ENCODE peak calls at places on chromosomes 6 and 20, in four cellular contexts. K is epithelial cell of esophagus, S is psoas muscle, W is astrocyte of the spinal cord. Q is an unnamed sample.

GRCh38 chr6:138287144-138287955 is 69.1 kb upstream of the PBOV1 start:
- DNase-seq in S (no peak), K (peak), W (peak), Q (peak)

GRCh38 chr6:97401533-97401932 is 118.5 kb upstream of the MMS22L start:
- DNase-seq in S (no peak), K (peak), W (peak), Q (peak)

GRCh38 chr20:51923611-51924010 is 121.3 kb upstream of the SALL4 start:
- DNase-seq in K (peak), W (no peak), S (no peak), Q (no peak)

GRCh38 chr6:16670183-16670582 is 91.1 kb downstream of the ATXN1 start:
- DNase-seq in S (peak), K (no peak), W (no peak), Q (no peak)

GRCh38 chr6:142913511-142914047 is 31.4 kb downstream of the HIVEP2 start:
- DNase-seq in S (no peak), W (no peak), K (no peak), Q (no peak)

GRCh38 chr6:142353690-142354089 is 51.9 kb downstream of the ADGRG6 start:
- DNase-seq in K (no peak), W (no peak), S (no peak), Q (no peak)

GRCh38 chr20:36847009-36847709 is 28.8 kb upstream of the TLDC2 start:
- DNase-seq in K (peak), W (peak), S (peak), Q (peak)

GRCh38 chr20:7695622-7696021 is 244.6 kb downstream of the HAO1 start:
- DNase-seq in K (peak), W (peak), S (no peak), Q (peak)

GRCh38 chr20:32396656-32397160 is 38.6 kb downstream of the ASXL1 start:
- DNase-seq in K (no peak), W (no peak), S (no peak), Q (no peak)

GRCh38 chr20:47686545-47686944 is 98.7 kb downstream of the SULF2 start:
- DNase-seq in K (no peak), S (peak), W (peak), Q (no peak)

GRCh38 chr6:89842228-89842627 is 12.5 kb downstream of the CASP8AP2 start:
- DNase-seq in W (no peak), K (peak), S (no peak), Q (no peak)

GRCh38 chr20:10020937-10021336 is 13.8 kb upstream of the ANKEF1 start:
- DNase-seq in S (no peak), W (no peak), K (no peak), Q (no peak)

GRCh38 chr6:3226422-3227362 is 761 bp downstream of the TUBB2B start:
- DNase-seq in S (peak), K (no peak), W (no peak), Q (no peak)

GRCh38 chr20:53773792-53774371 is 180.2 kb upstream of the ZNF217 start:
- DNase-seq in K (peak), S (no peak), W (peak), Q (peak)

GRCh38 chr20:43694763-43695162 is 27.8 kb downstream of the MYBL2 start:
- DNase-seq in S (no peak), K (no peak), W (no peak), Q (no peak)

GRCh38 chr6:134003542-134003951 is 48.9 kb downstream of the SLC2A12 start:
- DNase-seq in K (no peak), W (peak), S (no peak), Q (no peak)

GRCh38 chr6:30171677-30172471 is 8.5 kb downstream of the TRIM15 start:
- DNase-seq in W (peak), K (no peak), S (no peak), Q (no peak)

GRCh38 chr6:71404145-71404966 is 115.7 kb downstream of the OGFRL1 start:
- DNase-seq in K (peak), S (no peak), W (peak), Q (peak)

GRCh38 chr6:47435254-47435612 is 42.4 kb upstream of the CD2AP start:
- DNase-seq in K (no peak), S (no peak), W (no peak), Q (no peak)

GRCh38 chr6:150881911-150882481 is 16.5 kb downstream of the MTHFD1L start:
- DNase-seq in W (peak), K (peak), S (no peak), Q (peak)

GRCh38 chr6:13953061-13953705 is 28.4 kb downstream of the RNF182 start:
- DNase-seq in S (no peak), K (peak), W (peak), Q (peak)

GRCh38 chr6:3852391-3852790 is 3.2 kb downstream of the FAM50B start:
- DNase-seq in K (no peak), S (no peak), W (no peak), Q (no peak)

DNA sequence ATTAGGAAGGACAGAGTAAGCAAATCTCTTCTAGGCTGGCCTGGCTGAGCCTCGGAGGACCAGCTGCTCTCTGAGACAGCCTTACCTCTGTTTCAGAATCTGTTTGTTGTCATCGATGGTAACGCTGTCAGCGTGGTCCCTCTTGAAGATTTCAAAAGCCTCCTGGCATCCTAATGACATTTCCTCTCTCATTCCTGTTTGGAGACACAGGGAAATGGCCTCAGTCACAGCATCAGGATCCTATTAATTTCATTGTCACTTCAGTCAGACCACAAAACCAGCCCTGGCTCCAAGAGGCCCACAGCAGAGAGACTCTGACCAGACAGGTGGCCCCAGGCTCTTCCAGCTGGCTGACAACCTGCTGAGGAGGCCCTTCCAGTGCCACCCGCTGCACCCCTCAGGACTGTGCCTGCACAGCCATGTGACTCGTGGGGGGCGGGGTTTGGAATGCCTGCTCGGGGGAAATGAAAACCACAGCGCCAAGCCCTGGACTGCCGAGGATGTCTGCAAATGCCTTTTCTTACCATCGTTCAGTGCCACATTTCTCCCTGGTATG is 108.5 kb upstream of the KCNK16 start:
- DNase-seq in W (no peak), K (peak), S (peak), Q (no peak)
- TF ChIP-seq CTCF in W (no peak), K (no peak), S (no peak), Q (no peak)

DNA sequence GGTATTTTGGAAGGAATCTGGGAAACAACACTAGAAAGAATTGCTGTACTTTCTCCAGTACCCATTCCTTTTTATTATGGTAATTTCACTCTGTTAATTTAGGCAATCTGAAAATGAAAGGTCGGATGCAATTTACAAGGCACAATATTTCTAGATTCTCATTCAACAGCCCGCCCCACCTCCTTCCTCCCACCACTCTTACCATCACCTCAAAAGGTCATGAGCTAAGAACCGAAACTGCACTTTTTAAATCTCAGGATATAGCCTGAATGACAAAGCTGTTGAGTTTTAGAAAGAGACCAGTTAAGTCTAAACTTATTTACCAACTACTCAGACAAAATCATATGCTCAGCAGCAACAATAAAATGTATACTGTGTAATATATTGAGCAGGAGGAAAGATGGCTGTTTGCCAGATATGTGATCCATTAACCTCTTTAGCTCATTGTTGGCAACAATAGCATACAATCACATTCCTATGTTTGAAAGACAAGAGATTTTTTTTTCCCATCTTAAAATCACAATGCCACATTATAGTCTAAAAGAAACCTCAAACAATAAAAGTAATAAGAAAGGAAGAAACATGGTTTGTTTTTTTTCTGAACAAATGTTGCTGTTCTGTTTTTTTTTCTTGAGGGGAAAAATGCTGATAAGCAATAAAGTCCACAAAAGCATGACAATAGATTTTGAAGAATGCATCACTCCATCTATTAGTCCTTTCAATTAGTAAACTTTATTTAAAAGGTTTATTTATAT is 1.6 kb upstream of the HS3ST5 start:
- DNase-seq in W (no peak), S (no peak), K (no peak), Q (no peak)
- TF ChIP-seq CTCF in W (no peak), S (no peak), K (no peak), Q (no peak)

GRCh38 chr20:61372151-61373054 is 120.3 kb downstream of the CDH4 start:
- DNase-seq in S (no peak), K (no peak), W (no peak), Q (no peak)

GRCh38 chr20:61373055-61373399 is 121.0 kb downstream of the CDH4 start:
- DNase-seq in W (no peak), K (no peak), S (no peak), Q (no peak)

GRCh38 chr20:61371501-61372150 is 119.6 kb downstream of the CDH4 start:
- DNase-seq in S (no peak), K (no peak), W (no peak), Q (no peak)

GRCh38 chr20:61370841-61371303 is 118.8 kb downstream of the CDH4 start:
- DNase-seq in W (no peak), K (no peak), S (no peak), Q (no peak)

DNA sequence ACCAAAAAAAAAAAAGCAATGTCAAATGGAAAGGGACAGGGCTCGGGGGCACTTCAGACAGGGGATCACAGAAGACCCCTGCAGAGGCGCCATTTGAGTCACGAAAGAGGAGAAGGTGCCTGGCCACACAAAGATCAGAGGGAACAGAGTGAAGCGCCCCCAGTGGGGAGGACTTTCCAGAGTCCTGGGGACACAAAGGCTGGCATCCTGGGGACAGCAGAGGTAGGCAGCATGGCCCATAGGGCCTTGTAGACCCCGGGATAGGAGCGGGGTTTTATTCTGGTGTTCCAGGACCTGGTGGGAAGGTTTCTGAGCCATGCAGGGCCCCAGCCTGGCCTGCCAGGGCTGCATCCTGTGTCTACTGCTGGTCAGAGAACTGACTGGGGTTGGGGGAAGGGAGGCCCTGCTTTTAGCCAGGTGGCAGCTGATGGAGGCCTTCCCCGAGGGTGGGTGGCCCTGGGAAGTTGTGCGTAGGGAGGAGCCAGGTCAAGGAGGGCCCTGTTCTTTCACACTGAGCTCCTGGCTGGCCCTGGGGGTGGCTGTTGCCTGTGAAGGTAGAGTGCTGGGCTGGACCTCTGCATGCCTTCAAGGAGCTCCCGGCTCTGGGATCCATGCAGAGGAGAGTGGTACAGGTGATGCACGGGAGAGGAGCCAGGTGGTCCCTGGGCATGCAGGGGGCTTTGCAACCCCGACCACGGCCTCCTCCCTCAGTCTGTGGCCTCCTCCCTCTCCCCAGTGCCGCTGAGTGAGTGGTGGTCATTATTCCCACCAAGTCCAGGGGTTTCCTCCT is 117.9 kb downstream of the CDH4 start:
- DNase-seq in S (no peak), W (no peak), K (no peak), Q (no peak)
- TF ChIP-seq CTCF in S (no peak), W (no peak), K (no peak), Q (no peak)

GRCh38 chr6:117706504-117706903 is 31.2 kb downstream of the NUS1 start:
- DNase-seq in K (no peak), S (no peak), W (no peak), Q (no peak)

DNA sequence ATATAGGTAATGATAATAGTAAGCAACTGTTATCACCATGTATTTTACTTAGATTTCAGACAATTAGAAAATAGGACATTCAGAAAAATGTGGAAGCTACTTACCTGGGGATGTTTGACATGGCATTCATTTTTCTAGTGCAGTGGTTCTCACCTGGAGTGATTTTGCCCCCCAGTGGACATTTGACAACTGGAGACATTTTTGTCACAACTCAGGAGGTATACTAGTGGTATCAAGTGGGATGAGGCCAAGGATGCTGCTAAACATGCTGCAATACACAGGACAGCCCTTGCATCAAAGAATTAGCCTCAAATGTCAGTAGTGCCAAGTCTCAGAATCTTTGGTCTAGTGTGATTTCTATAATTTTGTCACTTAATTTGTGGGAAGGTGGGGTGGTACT is 36.1 kb downstream of the NUS1 start:
- DNase-seq in S (no peak), W (no peak), K (peak), Q (no peak)
- TF ChIP-seq CTCF in S (peak), W (no peak), K (no peak), Q (peak)

DNA sequence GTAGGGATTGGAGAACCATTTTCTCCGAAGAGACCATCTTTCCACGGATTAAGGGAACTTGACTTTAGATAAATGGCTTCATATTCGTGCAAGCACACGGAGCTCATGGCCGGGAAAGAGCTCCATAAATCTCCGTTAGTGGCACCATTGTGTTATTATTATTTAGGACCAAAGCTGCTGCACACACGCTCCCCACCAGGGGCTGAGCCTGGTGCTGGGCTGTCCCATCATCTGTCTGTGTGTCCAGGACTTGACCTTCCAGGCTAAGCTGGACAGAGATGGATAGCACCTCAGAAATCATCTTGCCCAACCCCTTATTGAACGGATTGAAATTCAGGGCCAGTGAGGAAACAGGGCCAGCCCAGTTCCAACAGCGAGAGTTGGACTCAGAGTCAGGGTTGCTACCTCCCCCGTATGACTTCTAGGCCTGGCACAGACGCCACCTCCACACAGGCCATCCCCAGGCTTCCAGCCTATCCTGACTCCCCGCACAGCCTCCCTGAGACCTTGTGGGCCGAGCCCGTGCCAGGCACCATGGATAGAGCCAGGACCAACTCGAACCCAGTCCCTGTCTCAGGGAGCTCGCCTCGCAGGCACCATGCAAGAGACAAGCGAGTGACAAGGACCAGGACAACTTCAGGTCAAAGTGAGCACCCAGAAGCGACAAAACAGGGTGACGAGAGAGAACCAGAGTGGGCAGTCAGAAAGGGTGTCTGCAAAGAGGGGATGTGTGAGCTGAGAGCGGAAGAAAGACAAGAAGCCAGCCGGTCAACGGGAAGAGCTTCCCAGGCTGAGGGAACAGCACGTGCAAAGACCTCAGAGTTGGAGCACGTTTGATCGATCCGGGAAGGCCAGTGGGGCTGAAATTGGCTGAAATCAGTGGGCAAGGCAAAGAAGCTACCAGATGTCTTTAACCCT is 45.4 kb downstream of the KIAA1755 start:
- DNase-seq in W (no peak), K (no peak), S (no peak), Q (no peak)
- TF ChIP-seq CTCF in W (peak), K (peak), S (no peak), Q (peak)

GRCh38 chr6:28673800-28674671 is 148.4 kb downstream of the GPX5 start:
- DNase-seq in W (peak), K (peak), S (no peak), Q (peak)
- TF ChIP-seq CTCF in W (no peak), K (no peak), S (no peak), Q (no peak)

DNA sequence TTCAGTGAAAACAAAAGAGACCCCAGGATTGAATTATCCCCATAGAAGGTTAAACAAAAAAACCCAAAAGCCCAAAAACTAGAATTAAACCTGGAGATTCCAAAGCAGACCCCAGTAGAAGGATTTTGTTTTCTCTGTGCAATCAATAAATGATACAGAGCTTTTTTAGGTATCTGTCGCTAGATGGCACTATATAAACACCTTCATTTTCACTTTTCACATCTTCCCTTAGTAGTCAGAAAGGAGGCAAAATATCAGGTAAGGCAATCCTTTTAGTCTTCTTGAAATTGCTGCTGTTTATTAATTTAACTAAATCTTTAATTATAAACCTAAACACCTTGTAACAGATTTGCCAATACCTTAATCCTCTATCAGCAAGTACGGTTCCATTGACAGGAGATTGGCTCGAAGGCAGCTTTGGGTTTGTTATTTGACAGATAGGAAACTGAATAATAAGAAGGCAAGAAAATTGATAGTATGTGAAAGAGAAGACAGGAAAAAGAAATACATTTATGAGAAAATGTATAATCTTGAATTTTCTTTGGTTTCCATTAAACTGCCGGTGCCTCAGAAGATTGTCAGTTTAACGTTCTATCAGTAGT is 23.3 kb upstream of the IBTK start:
- DNase-seq in K (peak), W (peak), S (no peak), Q (no peak)
- TF ChIP-seq CTCF in K (peak), W (peak), S (peak), Q (peak)

Q was measured in foreskin keratinocyte.